ENCODE peak calls at places on chromosomes 13 and 19, in eight cellular contexts. X is nephron progenitor cell; U is stimulated activated CD4-positive, alpha-beta T cell treated with anti-CD3 and anti-CD28 coated beads, TNF-alpha, amount 100 ng/mL, for 24 hours; F is Kasumi-1; E is HT1080; C is nucleus accumbens; Q is T-helper 1 cell; A is globus pallidus. T is an unnamed sample.

GRCh38 chr13:105735269-105735668 is 800.2 kb downstream of the EFNB2 start:
- DNase-seq in X (no peak), Q (no peak), A (no peak), C (no peak), F (peak), E (no peak), U (no peak), T (no peak)

GRCh38 chr13:31029129-31029528 is 96.7 kb downstream of the TEX26 start:
- DNase-seq in F (no peak), Q (no peak), U (no peak), E (peak), A (no peak), C (no peak), X (no peak), T (no peak)

GRCh38 chr13:99484405-99484981 is 16.8 kb upstream of the TM9SF2 start:
- DNase-seq in C (no peak), A (no peak), F (peak), U (no peak), Q (no peak), X (no peak), E (no peak), T (no peak)

GRCh38 chr13:73533111-73533510 is 474.3 kb downstream of the KLF5 start:
- DNase-seq in C (no peak), A (no peak), Q (no peak), X (no peak), E (no peak), U (no peak), F (no peak), T (no peak)

GRCh38 chr13:24348797-24349515 is 39.6 kb downstream of the C1QTNF9 start:
- DNase-seq in Q (no peak), A (no peak), E (peak), X (no peak), F (no peak), C (no peak), U (no peak), T (no peak)

GRCh38 chr13:98105929-98106336 is 37.0 kb upstream of the FARP1 start:
- DNase-seq in F (no peak), A (no peak), Q (no peak), U (no peak), E (no peak), X (no peak), C (no peak), T (no peak)

GRCh38 chr13:110915874-110916670 is 1.2 kb upstream of the ANKRD10 start:
- DNase-seq in F (no peak), Q (no peak), A (peak), U (no peak), E (no peak), C (no peak), X (no peak), T (no peak)

GRCh38 chr19:10286803-10287737 is at the start of gene ICAM4:
- DNase-seq in C (no peak), X (peak), E (no peak), F (peak), U (no peak), A (no peak), Q (no peak), T (peak)

GRCh38 chr13:28630864-28631263 is 28.1 kb upstream of the POMP start:
- DNase-seq in X (no peak), E (no peak), A (no peak), C (no peak), F (no peak), U (no peak), Q (no peak), T (no peak)

GRCh38 chr13:63605962-63606361 is 2190.3 kb upstream of the PCDH20 start:
- DNase-seq in X (no peak), Q (no peak), C (no peak), U (no peak), E (no peak), F (no peak), A (no peak), T (no peak)

GRCh38 chr13:65592757-65593156 is 1637.4 kb downstream of the PCDH9 start:
- DNase-seq in F (no peak), E (no peak), U (no peak), C (no peak), X (no peak), Q (no peak), A (no peak), T (no peak)

GRCh38 chr13:113860051-113860471 is 3.8 kb downstream of the GAS6 start:
- DNase-seq in C (no peak), U (no peak), F (no peak), A (no peak), Q (no peak), E (no peak), X (no peak), T (no peak)

GRCh38 chr13:45872574-45872973 is 21.0 kb upstream of the SIAH3 start:
- DNase-seq in Q (no peak), U (no peak), C (no peak), F (no peak), A (no peak), X (no peak), E (no peak), T (no peak)

GRCh38 chr19:18488838-18489626 is 32.8 kb downstream of the ELL start:
- DNase-seq in A (no peak), U (no peak), C (no peak), F (no peak), E (no peak), Q (no peak), X (peak), T (no peak)

GRCh38 chr13:33228645-33229445 is 56.7 kb downstream of the STARD13 start:
- DNase-seq in X (no peak), U (no peak), E (peak), F (peak), C (no peak), A (peak), Q (no peak), T (no peak)

GRCh38 chr13:114152831-114153371 is 20.5 kb upstream of the RASA3 start:
- DNase-seq in X (no peak), U (no peak), Q (no peak), E (no peak), A (peak), C (no peak), F (peak), T (no peak)

GRCh38 chr13:81184556-81185265 is 843.8 kb upstream of the SPRY2 start:
- DNase-seq in X (no peak), F (no peak), U (no peak), A (no peak), C (no peak), Q (no peak), E (peak), T (no peak)

GRCh38 chr13:107373551-107373950 is 805.6 kb upstream of the ARGLU1 start:
- DNase-seq in U (no peak), A (peak), X (no peak), C (no peak), Q (no peak), E (peak), F (peak), T (no peak)

GRCh38 chr13:93180376-93180966 is 46.1 kb upstream of the GPC6 start:
- DNase-seq in F (no peak), C (no peak), A (no peak), Q (no peak), X (no peak), E (peak), U (no peak), T (no peak)

T was measured in stimulated activated effector memory CD8-positive, alpha-beta T cell treated with anti-CD3 and anti-CD28 coated beads, Interleukin-12 subunit alpha, Interleukin-12 subunit beta, amount 100 ng/mL, for 72 hours.